ENCODE peak calls at places on chromosomes 5 and 9, in ten cellular contexts. E is Caki2; F is B cell; C is GDM1; H is activated CD4-positive, alpha-beta memory T cell treated with anti-CD3 and anti-CD28 coated beads, Interleukin-2, amount 10 ng/mL, durations not matched to agents 7 days and 5 days; X is non-pigmented ciliary epithelial cell; G is GM03348; N is stimulated activated CD4-positive, alpha-beta T cell treated with anti-CD3 and anti-CD28 coated beads, Interleukin-1b, Interleukin-23, amount 100 ng/mL, for 4 hours; W is WTC11; S is NCI-H2107. U is an unnamed sample.

GRCh38 chr5:19270153-19270552 is 717.8 kb downstream of the CDH18 start:
- DNase-seq in G (no peak), S (no peak), F (no peak), N (no peak), H (no peak), E (no peak), C (no peak), X (no peak), W (no peak), U (no peak)

GRCh38 chr5:10266839-10267238 is 16.8 kb downstream of the CCT5 start:
- DNase-seq in S (no peak), F (no peak), N (no peak), H (no peak), G (no peak), X (no peak), C (no peak), W (no peak), E (no peak), U (no peak)

GRCh38 chr5:42993516-42994284 is 46.4 kb downstream of the ANXA2R start:
- DNase-seq in X (no peak), N (peak), S (no peak), H (peak), C (peak), G (no peak), F (peak), E (no peak), W (no peak), U (no peak)

GRCh38 chr9:135468866-135469521 is 10.6 kb upstream of the PPP1R26 start:
- DNase-seq in N (peak), C (no peak), S (no peak), W (no peak), E (no peak), G (no peak), H (peak), X (no peak), F (no peak), U (no peak)

GRCh38 chr9:70491798-70492736 is 77.6 kb upstream of the KLF9 start:
- DNase-seq in S (peak), C (no peak), X (no peak), H (no peak), W (no peak), F (no peak), G (no peak), N (no peak), E (no peak), U (peak)

GRCh38 chr5:174571662-174572397 is 152.6 kb upstream of the MSX2 start:
- DNase-seq in E (peak), C (no peak), G (peak), N (no peak), X (peak), S (no peak), F (no peak), W (no peak), H (no peak), U (no peak)

GRCh38 chr9:137244486-137245449 is 3.7 kb downstream of the TUBB4B start:
- DNase-seq in N (no peak), X (no peak), S (peak), G (no peak), F (no peak), E (no peak), C (no peak), W (peak), H (no peak), U (peak)

GRCh38 chr5:64557911-64558310 is 52.1 kb downstream of the RGS7BP start:
- DNase-seq in E (no peak), C (no peak), F (no peak), N (no peak), X (no peak), S (no peak), H (no peak), W (no peak), G (no peak), U (no peak)

U was measured in NCI-H526.